ENCODE peak calls at places on chromosome 9, in nine cellular contexts. Z is endodermal cell, P is uterus, M is psoas muscle, C is upper lobe of right lung, D is IMR-90, K is cardiac muscle cell, U is right lobe of liver, J is left ventricle myocardium inferior. R is an unnamed sample.
A peak's percentile ranks its signal among the peaks of the same experiment; 100 is the strongest.

GRCh38 chr9:135703726-135704125 is 1.7 kb downstream of the KCNT1 start:
- DNase-seq in C (no peak), U (no peak), D (no peak), K (no peak), Z (peak; percentile 75), J (no peak), M (no peak), P (no peak), R (no peak)

GRCh38 chr9:90901933-90902332 is 100.3 kb downstream of the SYK start:
- DNase-seq in U (no peak), P (no peak), Z (peak; percentile 5), M (no peak), J (no peak), K (no peak), C (no peak), D (no peak), R (no peak)

GRCh38 chr9:21592063-21592338 is 109.9 kb upstream of the IFNE start:
- DNase-seq in K (no peak), C (no peak), P (no peak), U (no peak), Z (no peak), D (no peak), M (no peak), J (no peak), R (no peak)

GRCh38 chr9:14633906-14634565 is 59.2 kb downstream of the ZDHHC21 start:
- DNase-seq in J (no peak), U (no peak), D (no peak), K (no peak), M (peak; percentile 14), P (no peak), C (no peak), Z (no peak), R (no peak)

GRCh38 chr9:130306826-130307666 is 41.5 kb downstream of the HMCN2 start:
- DNase-seq in J (no peak), U (no peak), K (no peak), M (peak; percentile 24), Z (no peak), D (no peak), P (no peak), C (no peak), R (no peak)

GRCh38 chr9:136379003-136379287 is 5.5 kb upstream of the CARD9 start:
- DNase-seq in M (no peak), J (no peak), U (no peak), K (no peak), P (no peak), Z (no peak), C (no peak), D (no peak), R (no peak)

GRCh38 chr9:87513171-87513570 is 15.5 kb downstream of the DAPK1 start:
- DNase-seq in K (peak; percentile 52), C (no peak), Z (no peak), J (no peak), M (no peak), P (no peak), U (no peak), D (no peak), R (no peak)

GRCh38 chr9:85182381-85182780 is 512.9 kb downstream of the NTRK2 start:
- DNase-seq in K (peak; percentile 33), M (no peak), D (no peak), P (no peak), J (no peak), Z (no peak), C (no peak), U (no peak), R (no peak)

GRCh38 chr9:104856413-104856941 is 71.5 kb downstream of the ABCA1 start:
- DNase-seq in P (no peak), Z (no peak), K (peak; percentile 17), D (peak; percentile 38), U (no peak), J (no peak), C (no peak), M (no peak), R (no peak)

GRCh38 chr9:136520053-136520540 is 25.8 kb downstream of the NOTCH1 start:
- DNase-seq in D (no peak), K (no peak), P (no peak), U (peak; percentile 95), M (no peak), Z (no peak), J (no peak), C (peak; percentile 88), R (no peak)

GRCh38 chr9:91047993-91048607 is 246.5 kb downstream of the SYK start:
- DNase-seq in Z (no peak), U (no peak), K (peak; percentile 73), M (no peak), D (peak; percentile 95), J (no peak), C (no peak), P (no peak), R (no peak)

GRCh38 chr9:94881946-94882345 is 155.4 kb downstream of the AOPEP start:
- DNase-seq in M (no peak), K (no peak), D (no peak), C (no peak), U (no peak), J (no peak), P (no peak), Z (no peak), R (no peak)

DNA sequence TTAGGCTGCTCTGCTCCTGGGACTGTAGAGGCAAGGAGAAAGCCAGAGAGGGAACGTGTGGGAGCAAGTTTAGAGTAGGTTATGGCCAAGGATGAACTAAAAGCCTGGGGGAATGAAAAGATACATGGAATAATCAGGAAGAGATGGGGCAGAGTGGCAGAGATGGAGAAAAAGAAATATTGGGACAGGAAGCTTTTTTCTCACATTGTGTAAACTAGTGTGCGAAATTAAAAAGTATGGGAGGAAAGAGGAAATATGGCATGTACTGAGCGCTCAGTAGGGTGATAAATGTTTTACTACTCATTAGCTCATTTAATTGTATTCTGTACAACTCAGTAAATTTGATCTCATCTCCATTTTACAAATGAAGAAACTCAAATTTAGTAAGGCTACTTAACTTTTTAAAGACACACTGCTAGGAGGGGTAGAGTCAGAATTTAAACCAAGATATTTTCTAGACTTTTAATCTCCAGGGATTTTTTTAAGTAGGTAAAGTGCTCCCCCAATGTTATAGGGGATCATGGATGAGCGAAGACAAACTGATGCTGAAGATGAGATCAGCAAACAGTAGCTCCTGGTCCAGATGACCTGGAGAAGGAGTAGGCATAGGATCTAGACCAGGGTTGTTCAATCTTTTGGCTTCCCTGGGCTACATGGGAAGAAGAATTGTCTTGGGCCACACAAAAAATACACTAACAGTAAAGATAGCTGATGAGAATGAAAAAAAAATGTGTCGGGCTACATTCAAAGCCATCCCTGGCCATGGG is 30.8 kb downstream of the ALDH1A1 start:
- DNase-seq in J (no peak), C (no peak), D (no peak), M (no peak), P (no peak), Z (no peak), U (no peak), K (no peak), R (no peak)
- H3K4me3 ChIP-seq in J (no peak overlapping the region), C (no peak overlapping the region), D (no peak overlapping the region), M (no peak overlapping the region), P (no peak overlapping the region), Z (no peak overlapping the region), U (no peak overlapping the region), K (no peak overlapping the region), R (no peak overlapping the region)

DNA sequence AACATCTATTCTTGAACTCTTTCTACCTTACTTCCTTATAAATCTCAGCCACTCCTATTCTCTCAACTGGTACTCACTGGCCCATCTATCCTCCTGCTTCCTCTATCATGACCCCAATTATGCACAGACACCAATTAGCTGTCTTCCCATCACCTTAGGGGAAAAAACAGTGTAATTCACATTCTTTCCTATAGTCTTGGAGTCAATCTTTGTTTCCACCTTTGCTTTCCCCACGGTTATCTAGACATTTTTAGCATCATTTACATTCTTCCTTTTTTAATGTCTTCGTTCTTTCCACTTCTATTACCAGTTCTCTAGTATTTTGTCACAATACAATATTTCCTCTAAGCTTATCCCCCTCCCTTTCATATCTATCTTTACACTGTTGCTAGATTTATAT is 449.4 kb downstream of the TMEM38B start:
- DNase-seq in J (no peak), U (no peak), M (no peak), D (no peak), Z (no peak), K (no peak), C (no peak), P (no peak), R (no peak)
- TF ChIP-seq CTCF in J (no peak), U (no peak), M (no peak), D (no peak), Z (peak; percentile 51), K (no peak), C (no peak), P (no peak), R (no peak)

GRCh38 chr9:113322671-113323070 is 17.4 kb downstream of the WDR31 start:
- DNase-seq in Z (peak; percentile 26), J (no peak), U (no peak), K (no peak), D (no peak), P (no peak), C (no peak), M (no peak), R (no peak)
- H3K27me3 ChIP-seq in Z (no peaks in the 10 kb centered on the region), J (no peaks in the 10 kb centered on the region), U (no peaks in the 10 kb centered on the region), K (no peaks in the 10 kb centered on the region), D (peaks cover 8% of the 10 kb centered on the region), P (no peaks in the 10 kb centered on the region), C (no peaks in the 10 kb centered on the region), M (no peaks in the 10 kb centered on the region), R (no peaks in the 10 kb centered on the region)

GRCh38 chr9:133374612-133375115 is 1.2 kb downstream of the SURF4 start:
- DNase-seq in P (no peak), J (no peak), C (no peak), D (peak; percentile 68), Z (no peak), K (peak; percentile 53), M (no peak), U (no peak), R (no peak)
- H3K4me3 ChIP-seq in P (peak overlapping the region; percentile 63), J (peak overlapping the region; percentile 97), C (peak overlapping the region; percentile 96), D (peak overlapping the region; percentile 69), Z (peak overlapping the region; percentile 91), K (peak overlapping the region; percentile 98), M (peak overlapping the region; percentile 100), U (peak overlapping the region; percentile 99), R (peak overlapping the region; percentile 79)

DNA sequence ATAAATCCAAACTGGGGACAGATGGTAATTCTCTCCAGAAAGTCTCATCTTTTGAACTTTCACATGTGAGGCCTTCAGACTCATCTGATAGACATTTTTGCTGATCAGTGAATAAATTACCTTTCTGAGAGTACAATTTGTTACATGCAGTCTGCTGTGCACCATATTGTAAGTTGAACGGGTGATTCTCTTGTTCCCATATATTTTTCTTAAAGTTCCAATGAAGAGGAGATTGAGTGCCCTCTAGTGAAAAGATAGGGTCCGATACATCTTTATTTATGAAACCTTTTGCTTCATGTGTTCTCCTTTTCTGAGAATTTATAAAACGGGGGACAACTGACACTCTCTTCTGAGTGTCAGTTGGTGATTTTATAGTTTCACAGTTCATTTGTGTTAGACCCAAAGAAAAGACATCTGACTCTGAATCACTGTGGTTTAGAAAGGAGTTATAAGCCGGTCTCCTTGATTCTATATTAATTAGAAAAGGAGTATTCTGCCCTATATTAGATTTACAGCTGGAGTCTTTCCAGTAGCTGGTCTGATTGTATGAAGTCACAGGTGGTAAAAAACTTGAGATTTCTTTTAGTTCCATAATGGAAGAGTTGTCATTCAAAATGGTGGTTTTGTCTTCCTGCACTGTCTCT is 30.4 kb downstream of the GNG10 start:
- DNase-seq in Z (no peak), M (no peak), C (no peak), P (no peak), K (peak; percentile 58), U (no peak), D (peak; percentile 48), J (no peak), R (peak; percentile 26)
- TF ChIP-seq CTCF in Z (peak; percentile 62), M (peak; percentile 21), C (peak; percentile 38), P (peak; percentile 4), K (peak; percentile 51), U (peak; percentile 55), D (peak; percentile 51), J (peak; percentile 31), R (peak; percentile 45)

R was measured in GM06990.